ENCODE peak calls at places on chromosomes 16 and 17, in five cellular contexts. P, C, H, S and Q are unnamed samples.

GRCh38 chr16:50354629-50355456 is 13.9 kb downstream of the BRD7 start:
- DNase-seq in H (no peak), P (peak), C (no peak), S (no peak), Q (no peak)

GRCh38 chr16:1579214-1579613 is 32.7 kb downstream of the IFT140 start:
- DNase-seq in P (no peak), C (no peak), H (no peak), S (no peak), Q (no peak)

GRCh38 chr16:1823821-1824220 is 2.8 kb downstream of the HAGH start:
- DNase-seq in P (peak), C (no peak), S (no peak), H (no peak), Q (no peak)

GRCh38 chr17:22268214-22268911 is 576.0 kb downstream of the KCNJ18 start:
- DNase-seq in S (no peak), H (no peak), C (peak), P (no peak), Q (no peak)

GRCh38 chr17:570403-570802 is 144.2 kb downstream of the VPS53 start:
- DNase-seq in H (no peak), C (no peak), S (no peak), P (no peak), Q (no peak)

GRCh38 chr16:24471616-24472015 is 67.8 kb upstream of the RBBP6 start:
- DNase-seq in S (no peak), C (no peak), H (no peak), P (no peak), Q (no peak)

GRCh38 chr16:30458561-30459394 is 13.1 kb upstream of the SEPHS2 start:
- DNase-seq in S (peak), H (peak), C (peak), P (no peak), Q (peak)

GRCh38 chr17:6589266-6589946 is 33.1 kb upstream of the PITPNM3 start:
- DNase-seq in H (no peak), S (no peak), P (no peak), C (no peak), Q (no peak)

GRCh38 chr16:14454391-14454790 is 175.7 kb downstream of the PARN start:
- DNase-seq in P (no peak), C (no peak), S (no peak), H (no peak), Q (no peak)

GRCh38 chr16:74563828-74564263 is 43.1 kb downstream of the GLG1 start:
- DNase-seq in S (no peak), C (no peak), H (no peak), P (peak), Q (no peak)

GRCh38 chr16:3609895-3610697 is 1.3 kb downstream of the SLX4 start:
- DNase-seq in C (no peak), P (no peak), S (no peak), H (no peak), Q (no peak)

GRCh38 chr16:87652799-87653198 is 50.5 kb downstream of the JPH3 start:
- DNase-seq in H (no peak), P (peak), S (no peak), C (no peak), Q (peak)

GRCh38 chr17:61048398-61049106 is 351.1 kb upstream of the TBX2 start:
- DNase-seq in P (no peak), S (no peak), H (no peak), C (no peak), Q (no peak)

GRCh38 chr16:51150894-51151320 is at the start of gene SALL1:
- DNase-seq in P (no peak), S (no peak), H (no peak), C (no peak), Q (no peak)

GRCh38 chr17:50618300-50618699 is 16.4 kb upstream of the ABCC3 start:
- DNase-seq in S (no peak), H (no peak), C (no peak), P (no peak), Q (no peak)

GRCh38 chr17:77493238-77493812 is 352.6 kb downstream of the SEC14L1 start:
- DNase-seq in C (peak), P (no peak), H (no peak), S (no peak), Q (no peak)

GRCh38 chr17:82110298-82110697 is 12.3 kb upstream of the FASN start:
- DNase-seq in H (no peak), C (no peak), S (no peak), P (no peak), Q (no peak)

GRCh38 chr16:75919664-75920063 is 193.4 kb upstream of the CPHXL start:
- DNase-seq in C (no peak), H (no peak), P (no peak), S (no peak), Q (no peak)

GRCh38 chr17:75514299-75515228 is 773 bp downstream of the CASKIN2 start:
- DNase-seq in C (peak), S (no peak), H (no peak), P (peak), Q (no peak)

GRCh38 chr17:60600490-60601431 is 768 bp downstream of the PPM1D start:
- DNase-seq in H (peak), P (peak), S (peak), C (no peak), Q (peak)

GRCh38 chr16:53234836-53235235 is 180.0 kb downstream of the CHD9 start:
- DNase-seq in S (no peak), C (no peak), H (no peak), P (no peak), Q (no peak)

GRCh38 chr17:72358465-72358864 is 237.6 kb downstream of the SOX9 start:
- DNase-seq in H (no peak), S (no peak), C (no peak), P (no peak), Q (no peak)

GRCh38 chr16:12503201-12503600 is 300.5 kb downstream of the CPPED1 start:
- DNase-seq in C (no peak), S (no peak), P (no peak), H (no peak), Q (no peak)

GRCh38 chr17:43723697-43724359 is 34.8 kb downstream of the SOST start:
- DNase-seq in H (no peak), P (peak), C (no peak), S (no peak), Q (no peak)

GRCh38 chr17:6353161-6353560 is 81.8 kb downstream of the AIPL1 start:
- DNase-seq in S (no peak), H (no peak), C (no peak), P (no peak), Q (no peak)

GRCh38 chr17:42133461-42134041 is 10.9 kb downstream of the HSPB9 start:
- DNase-seq in C (peak), H (no peak), S (no peak), P (no peak), Q (no peak)

GRCh38 chr17:83203073-83203471 is 123.7 kb downstream of the METRNL start:
- DNase-seq in C (peak), H (no peak), P (no peak), S (no peak), Q (no peak)

GRCh38 chr17:82960419-82961271 is 118.8 kb upstream of the METRNL start:
- DNase-seq in H (no peak), S (no peak), C (peak), P (no peak), Q (no peak)

GRCh38 chr17:13885953-13886889 is 183.1 kb upstream of the COX10 start:
- DNase-seq in H (no peak), C (no peak), P (peak), S (no peak), Q (no peak)

GRCh38 chr16:3690991-3691720 is 26.2 kb downstream of the TRAP1 start:
- DNase-seq in H (no peak), C (no peak), S (no peak), P (peak), Q (no peak)

GRCh38 chr17:40791808-40792436 is 7.8 kb downstream of the KRT28 start:
- DNase-seq in P (peak), H (no peak), C (no peak), S (no peak), Q (no peak)

GRCh38 chr17:70535986-70536385 is 366.7 kb downstream of the KCNJ2 start:
- DNase-seq in C (no peak), P (no peak), S (no peak), H (no peak), Q (no peak)

GRCh38 chr17:27319536-27320221 is 25.8 kb downstream of the WSB1 start:
- DNase-seq in P (peak), C (no peak), S (no peak), H (no peak), Q (no peak)